ENCODE peak calls at places on chromosome 2, in four cellular contexts. M, Z, L and O are unnamed samples.

GRCh38 chr2:138727956-138728355 is 52.2 kb downstream of the NXPH2 start:
- ATAC-seq in M (no peak), Z (no peak), L (no peak), O (no peak)

GRCh38 chr2:191115391-191115790 is 35.4 kb downstream of the STAT4 start:
- ATAC-seq in M (peak), Z (no peak), L (peak), O (peak)

GRCh38 chr2:95010697-95011096 is 14.8 kb upstream of the MAL start:
- ATAC-seq in Z (no peak), M (no peak), L (no peak), O (no peak)

GRCh38 chr2:58448065-58448507 is 207.0 kb upstream of the FANCL start:
- ATAC-seq in L (no peak), M (no peak), Z (peak), O (peak)

GRCh38 chr2:120291464-120292311 is 39.0 kb downstream of the RALB start:
- ATAC-seq in Z (no peak), M (no peak), L (no peak), O (no peak)

GRCh38 chr2:158066046-158066713 is 35.5 kb upstream of the UPP2 start:
- ATAC-seq in L (no peak), M (no peak), Z (no peak), O (no peak)

GRCh38 chr2:37583867-37584266 is 87.6 kb downstream of the CDC42EP3 start:
- ATAC-seq in Z (no peak), L (no peak), M (no peak), O (no peak)

GRCh38 chr2:25347205-25347815 is 5.6 kb upstream of the DNMT3A start:
- ATAC-seq in L (peak), Z (no peak), M (peak), O (peak)

GRCh38 chr2:94982156-94982555 is 43.4 kb upstream of the MAL start:
- ATAC-seq in L (no peak), M (no peak), Z (no peak), O (no peak)

GRCh38 chr2:157107460-157107859 is 150.0 kb upstream of the GALNT5 start:
- ATAC-seq in L (no peak), M (no peak), Z (no peak), O (no peak)

GRCh38 chr2:33038799-33039198 is 92.0 kb downstream of the LTBP1 start:
- ATAC-seq in M (no peak), L (no peak), Z (no peak), O (no peak)

GRCh38 chr2:96131152-96131817 is 7.0 kb downstream of the ASTL start:
- ATAC-seq in Z (no peak), L (peak), M (peak), O (no peak)

GRCh38 chr2:207073791-207074678 is 91.7 kb downstream of the KLF7 start:
- ATAC-seq in L (no peak), M (peak), Z (peak), O (peak)

GRCh38 chr2:42030829-42031228 is 17.0 kb upstream of the PKDCC start:
- ATAC-seq in Z (no peak), L (no peak), M (no peak), O (peak)

GRCh38 chr2:101675512-101675911 is 22.0 kb upstream of the MAP4K4 start:
- ATAC-seq in M (no peak), Z (no peak), L (no peak), O (peak)

GRCh38 chr2:127143851-127144782 is 37.2 kb upstream of the BIN1 start:
- ATAC-seq in L (no peak), Z (peak), M (no peak), O (no peak)